ENCODE peak calls at places on chromosomes 1 and 21, in five cellular contexts. H is neuronal stem cell, A is T-helper 17 cell, Y is lower leg skin, S is AG04449. M is an unnamed sample.

GRCh38 chr1:79059361-79059760 is 52.8 kb upstream of the ADGRL4 start:
- DNase-seq in H (no peak), A (no peak), Y (no peak), S (no peak), M (no peak)

GRCh38 chr21:36654341-36654740 is 44.6 kb upstream of the SIM2 start:
- DNase-seq in H (no peak), A (no peak), Y (no peak), S (no peak), M (no peak)

GRCh38 chr1:181021811-181022434 is 747 bp downstream of the STX6 start:
- DNase-seq in H (peak; percentile 59), A (peak; percentile 47), Y (peak; percentile 89), S (no peak), M (peak; percentile 56)

GRCh38 chr1:183582021-183582746 is 8.1 kb downstream of the NCF2 start:
- DNase-seq in H (no peak), A (no peak), Y (no peak), S (no peak), M (no peak)

GRCh38 chr1:121483961-121484424 is 299.2 kb downstream of the SRGAP2C start:
- DNase-seq in H (no peak), A (no peak), Y (no peak), S (peak; percentile 80), M (no peak)

GRCh38 chr1:232590742-232591082 is 39.2 kb downstream of the SIPA1L2 start:
- DNase-seq in H (no peak), A (no peak), Y (no peak), S (no peak), M (no peak)

GRCh38 chr1:97870574-97870973 is 50.3 kb downstream of the DPYD start:
- DNase-seq in H (peak; percentile 3), A (no peak), Y (no peak), S (no peak), M (no peak)

GRCh38 chr1:7252411-7253117 is 467.3 kb downstream of the CAMTA1 start:
- DNase-seq in H (no peak), A (no peak), Y (peak; percentile 52), S (no peak), M (peak; percentile 23)

GRCh38 chr1:163036661-163037060 is 32.5 kb upstream of the RGS4 start:
- DNase-seq in H (no peak), A (no peak), Y (no peak), S (no peak), M (no peak)

M was measured in HAP-1.